ENCODE peak calls at places on chromosomes 6 and 20, in five cellular contexts. Y is heart left ventricle, P is esophagus muscularis mucosa, X is HCT116, C is uterus. I is an unnamed sample.

GRCh38 chr6:166929534-166930189 is 26.7 kb downstream of the RNASET2 start:
- DNase-seq in P (no peak), Y (no peak), C (no peak), X (no peak), I (no peak)

GRCh38 chr6:42030585-42031506 is 19.5 kb upstream of the TAF8 start:
- DNase-seq in X (no peak), Y (peak; percentile 82), C (no peak), P (no peak), I (no peak)

GRCh38 chr6:5995705-5996686 is 10.7 kb downstream of the NRN1 start:
- DNase-seq in X (no peak), Y (peak; percentile 75), P (peak; percentile 92), C (peak; percentile 46), I (peak; percentile 66)

GRCh38 chr6:38684904-38685303 is 18.0 kb downstream of the GLO1 start:
- DNase-seq in P (no peak), Y (no peak), X (no peak), C (no peak), I (no peak)

GRCh38 chr6:17258763-17259162 is 22.4 kb upstream of the RBM24 start:
- DNase-seq in Y (no peak), C (no peak), P (no peak), X (no peak), I (no peak)

GRCh38 chr6:52108128-52108527 is 20.7 kb upstream of the PKHD1 start:
- DNase-seq in X (no peak), Y (no peak), P (peak; percentile 66), C (no peak), I (no peak)

GRCh38 chr6:10146723-10147451 is 268.0 kb downstream of the TFAP2A start:
- DNase-seq in C (no peak), Y (no peak), X (peak; percentile 40), P (no peak), I (no peak)

GRCh38 chr20:56249244-56249955 is 868 bp downstream of the MC3R start:
- DNase-seq in P (no peak), Y (no peak), C (no peak), X (peak; percentile 13), I (no peak)

GRCh38 chr6:45590225-45590624 is 212.5 kb upstream of the SUPT3H start:
- DNase-seq in C (no peak), P (peak; percentile 75), X (no peak), Y (no peak), I (no peak)

GRCh38 chr20:17661121-17661744 is 20.8 kb downstream of the RRBP1 start:
- DNase-seq in Y (no peak), C (peak; percentile 16), X (no peak), P (no peak), I (peak; percentile 71)

GRCh38 chr20:57841297-57841866 is 131.6 kb upstream of the PMEPA1 start:
- DNase-seq in X (no peak), P (no peak), Y (no peak), C (no peak), I (no peak)

GRCh38 chr6:30219244-30219643 is 6.0 kb upstream of the TRIM26 start:
- DNase-seq in Y (no peak), X (no peak), C (no peak), P (no peak), I (peak; percentile 60)

GRCh38 chr6:159098636-159099106 is 53.9 kb upstream of the TAGAP start:
- DNase-seq in Y (no peak), C (no peak), P (no peak), X (no peak), I (no peak)

GRCh38 chr6:46491201-46491788 is at the start of gene RCAN2:
- DNase-seq in P (no peak), X (peak; percentile 29), Y (peak; percentile 89), C (peak; percentile 59), I (peak; percentile 23)

GRCh38 chr6:83221886-83222479 is 28.8 kb downstream of the RWDD2A start:
- DNase-seq in P (no peak), C (no peak), X (peak; percentile 18), Y (no peak), I (no peak)

GRCh38 chr6:149210376-149210775 is 107.1 kb upstream of the TAB2 start:
- DNase-seq in Y (no peak), C (no peak), X (no peak), P (no peak), I (no peak)

GRCh38 chr6:16296061-16296670 is 57.8 kb downstream of the GMPR start:
- DNase-seq in C (no peak), X (no peak), P (no peak), Y (no peak), I (no peak)

GRCh38 chr20:57242414-57242813 is 24.0 kb downstream of the BMP7 start:
- DNase-seq in C (no peak), P (no peak), Y (no peak), X (no peak), I (no peak)

GRCh38 chr6:37298958-37299357 is 41.0 kb upstream of the TMEM217 start:
- DNase-seq in Y (no peak), P (no peak), X (no peak), C (no peak), I (no peak)

GRCh38 chr20:59307270-59307669 is 6.9 kb downstream of the EDN3 start:
- DNase-seq in Y (no peak), X (no peak), P (no peak), C (no peak), I (no peak)

GRCh38 chr20:16415079-16415478 is 158.2 kb downstream of the KIF16B start:
- DNase-seq in X (no peak), P (no peak), Y (no peak), C (no peak), I (no peak)

GRCh38 chr6:71181565-71181964 is 107.0 kb upstream of the OGFRL1 start:
- DNase-seq in Y (no peak), X (peak; percentile 13), P (peak; percentile 29), C (no peak), I (no peak)

GRCh38 chr6:144582939-144583613 is 297.9 kb downstream of the UTRN start:
- DNase-seq in X (no peak), Y (peak; percentile 45), P (no peak), C (peak; percentile 22), I (peak; percentile 58)

GRCh38 chr6:137313928-137314855 is 95.0 kb upstream of the IFNGR1 start:
- DNase-seq in P (no peak), Y (peak; percentile 81), C (peak; percentile 59), X (peak; percentile 46), I (peak; percentile 73)

GRCh38 chr6:15336905-15337583 is 91.2 kb downstream of the JARID2 start:
- DNase-seq in P (no peak), Y (no peak), C (no peak), X (no peak), I (no peak)

GRCh38 chr6:75863001-75863400 is 114.0 kb downstream of the MYO6 start:
- DNase-seq in X (no peak), P (no peak), Y (no peak), C (no peak), I (no peak)

GRCh38 chr6:1285589-1286340 is 26.1 kb upstream of the FOXQ1 start:
- DNase-seq in X (no peak), C (no peak), P (peak; percentile 75), Y (peak; percentile 30), I (no peak)

GRCh38 chr20:58883243-58883691 is 30.8 kb downstream of the GNAS start:
- DNase-seq in Y (no peak), X (no peak), C (no peak), P (no peak), I (no peak)

GRCh38 chr20:3563548-3564177 is 92.8 kb downstream of the ATRN start:
- DNase-seq in C (no peak), Y (no peak), X (peak; percentile 41), P (no peak), I (no peak)

GRCh38 chr6:13485923-13486557 is 1.4 kb downstream of the GFOD1 start:
- DNase-seq in C (peak; percentile 22), P (no peak), Y (peak; percentile 52), X (no peak), I (peak; percentile 76)
- H3K27me3 ChIP-seq in C (no peaks in the 10 kb centered on the region), P (no peaks in the 10 kb centered on the region), Y (no peaks in the 10 kb centered on the region), X (no peaks in the 10 kb centered on the region), I (no peaks in the 10 kb centered on the region)

GRCh38 chr6:34389034-34389433 is 3.4 kb downstream of the NUDT3 start:
- DNase-seq in X (no peak), P (no peak), C (no peak), Y (no peak), I (no peak)

GRCh38 chr6:34384305-34385153 is 7.9 kb downstream of the NUDT3 start:
- DNase-seq in P (no peak), C (no peak), X (no peak), Y (no peak), I (no peak)

GRCh38 chr6:34383651-34384304 is 8.7 kb downstream of the NUDT3 start:
- DNase-seq in C (no peak), P (no peak), X (no peak), Y (no peak), I (no peak)

GRCh38 chr6:34385793-34386195 is 6.7 kb downstream of the NUDT3 start:
- DNase-seq in C (no peak), Y (no peak), X (no peak), P (no peak), I (no peak)

DNA sequence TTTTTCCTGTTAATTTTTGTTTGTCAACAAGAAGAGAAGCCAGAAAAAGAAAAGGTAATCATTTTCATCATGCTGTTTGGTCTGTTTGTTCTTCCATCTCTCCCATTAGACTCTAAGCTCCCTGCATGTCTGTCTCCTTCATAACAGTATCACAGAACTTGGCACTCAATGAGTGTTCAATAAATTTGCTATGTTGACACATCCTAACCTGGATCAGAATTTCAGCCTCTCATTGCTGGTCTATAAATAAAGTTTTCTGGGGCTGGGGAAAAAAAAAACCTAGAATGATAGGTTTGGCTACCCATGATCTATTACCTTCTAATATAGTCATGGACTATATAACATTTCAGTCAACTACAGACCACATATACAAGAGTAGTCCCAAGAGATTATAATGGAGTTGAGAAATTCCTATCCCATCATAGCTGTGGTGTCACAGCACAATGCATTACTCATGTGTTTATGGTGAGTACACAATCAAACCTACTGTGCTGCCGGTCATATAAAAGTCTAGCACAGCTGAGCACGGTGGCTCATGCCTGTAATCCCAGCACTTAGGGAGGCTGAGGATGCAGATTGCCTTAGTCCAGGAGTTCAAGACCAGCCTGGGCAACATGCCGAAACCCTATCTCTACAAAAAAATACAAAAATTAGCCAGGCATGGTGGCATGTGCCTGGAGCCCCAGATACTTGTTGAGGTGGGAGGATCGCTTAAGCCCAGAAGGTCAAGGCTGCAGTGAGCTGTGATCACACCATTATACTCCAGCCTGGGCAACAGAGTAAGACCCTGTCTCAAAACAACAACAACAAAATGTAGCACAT is 5.9 kb downstream of the NUDT3 start:
- DNase-seq in C (no peak), X (no peak), Y (no peak), P (no peak), I (no peak)
- H3K27ac ChIP-seq in C (no peak overlapping the region), X (no peak overlapping the region), Y (no peak overlapping the region), P (no peak overlapping the region), I (no peak overlapping the region)

DNA sequence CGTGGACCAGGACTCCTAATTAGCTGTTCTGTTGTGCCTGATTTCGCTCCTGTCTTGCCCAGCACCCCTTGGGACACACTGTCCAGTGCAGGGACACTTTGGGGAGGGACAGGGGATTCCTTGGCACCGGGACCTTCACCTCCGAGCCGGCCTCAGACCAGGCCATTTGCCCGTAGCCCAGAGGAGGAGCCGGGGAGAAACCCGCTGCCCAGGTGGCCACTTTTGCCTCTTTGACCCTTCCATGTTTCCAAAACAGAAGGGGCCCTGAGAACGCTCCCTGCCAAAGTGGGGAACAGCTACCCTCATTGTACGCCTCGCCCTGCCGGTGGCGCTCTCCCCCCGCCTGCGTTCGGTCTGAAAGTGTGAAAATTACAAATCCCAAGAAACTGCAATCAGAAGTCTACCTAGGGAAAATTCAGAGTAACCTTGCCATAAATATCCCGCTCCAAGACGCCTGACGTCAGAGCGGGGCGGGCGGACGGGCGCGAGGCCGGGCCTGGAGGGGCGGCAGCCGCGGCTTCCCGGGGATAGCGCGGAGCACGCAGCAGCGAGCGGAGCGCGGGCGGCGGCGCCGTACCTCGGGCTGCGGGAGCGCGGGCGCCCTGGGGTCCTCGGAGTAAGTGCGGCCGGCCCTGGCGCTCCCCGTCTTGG is at the start of gene DAAM2:
- DNase-seq in P (peak; percentile 87), X (no peak), C (peak; percentile 78), Y (peak; percentile 71), I (no peak)
- TF ChIP-seq POLR2A in P (peak; percentile 24), X (no peak), C (peak; percentile 59), Y (no peak), I (no peak)

GRCh38 chr20:54199283-54199682 is 8.6 kb upstream of the PFDN4 start:
- DNase-seq in Y (no peak), P (peak; percentile 47), X (no peak), C (no peak), I (no peak)
- H3K27me3 ChIP-seq in Y (no peaks in the 10 kb centered on the region), P (no peaks in the 10 kb centered on the region), X (no peaks in the 10 kb centered on the region), C (no peaks in the 10 kb centered on the region), I (no peaks in the 10 kb centered on the region)